ENCODE peak calls at places on chromosomes 3 and 15, in eight cellular contexts. One of them, this sample, is unnamed.

GRCh38 chr3:15755181-15755580 is 42.6 kb downstream of the ANKRD28 start:
- DNase-seq in kidney epithelial cell: no peak
- DNase-seq in activated effector memory CD4-positive, alpha-beta T cell treated with Interleukin-2 at 50 U/mL for 16 hours: no peak
- DNase-seq in activated CD8-positive, alpha-beta memory T cell treated with anti-CD3 and anti-CD28 coated beads for 48 hours: no peak
- DNase-seq in NAMALWA: no peak
- DNase-seq in GM20000: no peak
- DNase-seq in omental fat pad: no peak
- DNase-seq in astrocyte of the spinal cord: no peak
- DNase-seq in this sample: no peak

GRCh38 chr3:127951276-127951675 is 36.2 kb downstream of the KBTBD12 start:
- DNase-seq in omental fat pad: no peak
- DNase-seq in NAMALWA: no peak
- DNase-seq in GM20000: no peak
- DNase-seq in astrocyte of the spinal cord: peak
- DNase-seq in kidney epithelial cell: peak
- DNase-seq in activated CD8-positive, alpha-beta memory T cell treated with anti-CD3 and anti-CD28 coated beads for 48 hours: no peak
- DNase-seq in activated effector memory CD4-positive, alpha-beta T cell treated with Interleukin-2 at 50 U/mL for 16 hours: no peak
- DNase-seq in this sample: no peak

GRCh38 chr3:9955067-9955502 is 2.9 kb upstream of the PRRT3 start:
- DNase-seq in activated CD8-positive, alpha-beta memory T cell treated with anti-CD3 and anti-CD28 coated beads for 48 hours: no peak
- DNase-seq in NAMALWA: no peak
- DNase-seq in astrocyte of the spinal cord: no peak
- DNase-seq in omental fat pad: no peak
- DNase-seq in kidney epithelial cell: no peak
- DNase-seq in activated effector memory CD4-positive, alpha-beta T cell treated with Interleukin-2 at 50 U/mL for 16 hours: no peak
- DNase-seq in GM20000: no peak
- DNase-seq in this sample: no peak

GRCh38 chr15:93271871-93272270 is 182.9 kb upstream of the RGMA start:
- DNase-seq in GM20000: no peak
- DNase-seq in omental fat pad: no peak
- DNase-seq in NAMALWA: no peak
- DNase-seq in astrocyte of the spinal cord: no peak
- DNase-seq in activated effector memory CD4-positive, alpha-beta T cell treated with Interleukin-2 at 50 U/mL for 16 hours: no peak
- DNase-seq in kidney epithelial cell: no peak
- DNase-seq in activated CD8-positive, alpha-beta memory T cell treated with anti-CD3 and anti-CD28 coated beads for 48 hours: no peak
- DNase-seq in this sample: no peak

GRCh38 chr3:119600732-119601131 is 3.0 kb downstream of the PLA1A start:
- DNase-seq in activated CD8-positive, alpha-beta memory T cell treated with anti-CD3 and anti-CD28 coated beads for 48 hours: no peak
- DNase-seq in GM20000: peak
- DNase-seq in omental fat pad: no peak
- DNase-seq in astrocyte of the spinal cord: no peak
- DNase-seq in kidney epithelial cell: no peak
- DNase-seq in NAMALWA: peak
- DNase-seq in activated effector memory CD4-positive, alpha-beta T cell treated with Interleukin-2 at 50 U/mL for 16 hours: peak
- DNase-seq in this sample: peak

GRCh38 chr3:196272826-196273225 is 14.7 kb downstream of the PCYT1A start:
- DNase-seq in activated CD8-positive, alpha-beta memory T cell treated with anti-CD3 and anti-CD28 coated beads for 48 hours: no peak
- DNase-seq in kidney epithelial cell: no peak
- DNase-seq in GM20000: no peak
- DNase-seq in activated effector memory CD4-positive, alpha-beta T cell treated with Interleukin-2 at 50 U/mL for 16 hours: no peak
- DNase-seq in omental fat pad: no peak
- DNase-seq in astrocyte of the spinal cord: no peak
- DNase-seq in NAMALWA: no peak
- DNase-seq in this sample: no peak

GRCh38 chr3:99843590-99844260 is 26.1 kb downstream of the CMSS1 start:
- DNase-seq in omental fat pad: no peak
- DNase-seq in activated effector memory CD4-positive, alpha-beta T cell treated with Interleukin-2 at 50 U/mL for 16 hours: no peak
- DNase-seq in GM20000: no peak
- DNase-seq in NAMALWA: no peak
- DNase-seq in activated CD8-positive, alpha-beta memory T cell treated with anti-CD3 and anti-CD28 coated beads for 48 hours: no peak
- DNase-seq in astrocyte of the spinal cord: peak
- DNase-seq in kidney epithelial cell: no peak
- DNase-seq in this sample: no peak

GRCh38 chr3:101868534-101869464 is 19.5 kb downstream of the NFKBIZ start:
- DNase-seq in GM20000: no peak
- DNase-seq in omental fat pad: no peak
- DNase-seq in NAMALWA: no peak
- DNase-seq in kidney epithelial cell: no peak
- DNase-seq in astrocyte of the spinal cord: peak
- DNase-seq in activated CD8-positive, alpha-beta memory T cell treated with anti-CD3 and anti-CD28 coated beads for 48 hours: no peak
- DNase-seq in activated effector memory CD4-positive, alpha-beta T cell treated with Interleukin-2 at 50 U/mL for 16 hours: no peak
- DNase-seq in this sample: no peak

GRCh38 chr3:59085976-59086375 is 36.2 kb upstream of the CFAP20DC start:
- DNase-seq in kidney epithelial cell: no peak
- DNase-seq in GM20000: no peak
- DNase-seq in omental fat pad: no peak
- DNase-seq in activated CD8-positive, alpha-beta memory T cell treated with anti-CD3 and anti-CD28 coated beads for 48 hours: no peak
- DNase-seq in activated effector memory CD4-positive, alpha-beta T cell treated with Interleukin-2 at 50 U/mL for 16 hours: no peak
- DNase-seq in astrocyte of the spinal cord: no peak
- DNase-seq in NAMALWA: no peak
- DNase-seq in this sample: no peak

GRCh38 chr3:64138046-64138445 is 87.2 kb downstream of the PRICKLE2 start:
- DNase-seq in activated effector memory CD4-positive, alpha-beta T cell treated with Interleukin-2 at 50 U/mL for 16 hours: no peak
- DNase-seq in NAMALWA: no peak
- DNase-seq in kidney epithelial cell: no peak
- DNase-seq in astrocyte of the spinal cord: no peak
- DNase-seq in activated CD8-positive, alpha-beta memory T cell treated with anti-CD3 and anti-CD28 coated beads for 48 hours: no peak
- DNase-seq in omental fat pad: no peak
- DNase-seq in GM20000: no peak
- DNase-seq in this sample: no peak

GRCh38 chr3:116927918-116928317 is 218.3 kb downstream of the TUSC7 start:
- DNase-seq in activated effector memory CD4-positive, alpha-beta T cell treated with Interleukin-2 at 50 U/mL for 16 hours: no peak
- DNase-seq in activated CD8-positive, alpha-beta memory T cell treated with anti-CD3 and anti-CD28 coated beads for 48 hours: no peak
- DNase-seq in kidney epithelial cell: no peak
- DNase-seq in GM20000: no peak
- DNase-seq in omental fat pad: no peak
- DNase-seq in NAMALWA: no peak
- DNase-seq in astrocyte of the spinal cord: no peak
- DNase-seq in this sample: no peak

GRCh38 chr3:58858126-58858525 is 191.6 kb upstream of the FAM3D start:
- DNase-seq in activated effector memory CD4-positive, alpha-beta T cell treated with Interleukin-2 at 50 U/mL for 16 hours: no peak
- DNase-seq in GM20000: no peak
- DNase-seq in NAMALWA: peak
- DNase-seq in omental fat pad: no peak
- DNase-seq in astrocyte of the spinal cord: no peak
- DNase-seq in kidney epithelial cell: no peak
- DNase-seq in activated CD8-positive, alpha-beta memory T cell treated with anti-CD3 and anti-CD28 coated beads for 48 hours: no peak
- DNase-seq in this sample: peak

GRCh38 chr3:162141232-162141631 is 644.6 kb downstream of the OTOL1 start:
- DNase-seq in NAMALWA: no peak
- DNase-seq in GM20000: no peak
- DNase-seq in activated effector memory CD4-positive, alpha-beta T cell treated with Interleukin-2 at 50 U/mL for 16 hours: no peak
- DNase-seq in kidney epithelial cell: no peak
- DNase-seq in omental fat pad: no peak
- DNase-seq in activated CD8-positive, alpha-beta memory T cell treated with anti-CD3 and anti-CD28 coated beads for 48 hours: no peak
- DNase-seq in astrocyte of the spinal cord: peak
- DNase-seq in this sample: no peak

GRCh38 chr3:14646589-14647413 is 4.8 kb upstream of the CCDC174 start:
- DNase-seq in kidney epithelial cell: no peak
- DNase-seq in astrocyte of the spinal cord: no peak
- DNase-seq in activated CD8-positive, alpha-beta memory T cell treated with anti-CD3 and anti-CD28 coated beads for 48 hours: no peak
- DNase-seq in activated effector memory CD4-positive, alpha-beta T cell treated with Interleukin-2 at 50 U/mL for 16 hours: no peak
- DNase-seq in omental fat pad: no peak
- DNase-seq in NAMALWA: no peak
- DNase-seq in GM20000: no peak
- DNase-seq in this sample: no peak